ENCODE peak calls at places on chromosomes 11 and 22, in ten cellular contexts. O is A549; P is HFFc6; M is NCI-H1436; X is KBM-7; Y is endothelial cell; A is activated T-helper 9 cell treated with anti-CD3 and anti-CD28 coated beads, Interleukin-2, amount 50 U/mL, for 16 hours; I is naive thymus-derived CD8-positive, alpha-beta T cell; S is NB4; J is Peyer's patch. C is an unnamed sample.

GRCh38 chr11:112996924-112997323 is 35.7 kb downstream of the NCAM1 start:
- DNase-seq in O (no peak), P (no peak), M (no peak), X (no peak), Y (no peak), A (no peak), I (no peak), S (no peak), J (no peak), C (no peak)

GRCh38 chr11:78313181-78313788 is 104.3 kb downstream of the GAB2 start:
- DNase-seq in O (no peak), P (peak; percentile 63), M (peak; percentile 55), X (no peak), Y (no peak), A (no peak), I (no peak), S (no peak), J (no peak), C (no peak)

GRCh38 chr22:25386538-25386884 is 167.1 kb downstream of the CRYBB2 start:
- DNase-seq in O (no peak), P (no peak), M (no peak), X (peak; percentile 14), Y (no peak), A (no peak), I (no peak), S (no peak), J (no peak), C (no peak)

GRCh38 chr22:46023558-46023981 is 46.6 kb upstream of the WNT7B start:
- DNase-seq in O (no peak), P (no peak), M (no peak), X (no peak), Y (no peak), A (no peak), I (no peak), S (no peak), J (no peak), C (no peak)

GRCh38 chr11:3645552-3645951 is 624 bp downstream of the ART1 start:
- DNase-seq in O (no peak), P (no peak), M (no peak), X (no peak), Y (no peak), A (no peak), I (no peak), S (no peak), J (no peak), C (no peak)

GRCh38 chr11:18540207-18541009 is 13.7 kb upstream of the TSG101 start:
- DNase-seq in O (no peak), P (peak; percentile 21), M (no peak), X (peak; percentile 35), Y (no peak), A (no peak), I (no peak), S (peak; percentile 43), J (no peak), C (peak; percentile 33)

GRCh38 chr22:19431641-19432091 is at the start of gene HIRA:
- DNase-seq in O (peak; percentile 44), P (peak; percentile 64), M (peak; percentile 72), X (peak; percentile 82), Y (peak; percentile 75), A (peak; percentile 82), I (peak; percentile 69), S (peak; percentile 88), J (peak; percentile 75), C (peak; percentile 8)

GRCh38 chr11:44630511-44631210 is 65.2 kb downstream of the CD82 start:
- DNase-seq in O (no peak), P (no peak), M (no peak), X (no peak), Y (no peak), A (no peak), I (no peak), S (no peak), J (no peak), C (no peak)

GRCh38 chr11:75473684-75474083 is 40.7 kb upstream of the KLHL35 start:
- DNase-seq in O (no peak), P (no peak), M (no peak), X (no peak), Y (no peak), A (no peak), I (no peak), S (no peak), J (no peak), C (no peak)

GRCh38 chr22:37896181-37896592 is 9.9 kb upstream of the MICALL1 start:
- DNase-seq in O (no peak), P (no peak), M (no peak), X (peak; percentile 70), Y (peak; percentile 48), A (no peak), I (peak; percentile 11), S (peak; percentile 51), J (peak; percentile 71), C (no peak)

GRCh38 chr11:12942157-12942556 is 67.0 kb upstream of the RASSF10 start:
- DNase-seq in O (no peak), P (no peak), M (no peak), X (no peak), Y (no peak), A (no peak), I (no peak), S (no peak), J (no peak), C (no peak)

GRCh38 chr11:108970221-108970991 is 305.5 kb downstream of the DDX10 start:
- DNase-seq in O (no peak), P (no peak), M (no peak), X (no peak), Y (no peak), A (no peak), I (no peak), S (no peak), J (no peak), C (no peak)

GRCh38 chr11:122668562-122669090 is 13.1 kb downstream of the UBASH3B start:
- DNase-seq in O (peak; percentile 35), P (peak; percentile 74), M (no peak), X (no peak), Y (no peak), A (no peak), I (no peak), S (peak; percentile 52), J (no peak), C (no peak)

GRCh38 chr11:124043420-124043819 is 2.3 kb upstream of the OR10G7 start:
- DNase-seq in O (no peak), P (no peak), M (no peak), X (no peak), Y (no peak), A (no peak), I (no peak), S (no peak), J (no peak), C (no peak)

GRCh38 chr11:72575533-72576170 is 98.6 kb downstream of the PDE2A start:
- DNase-seq in O (no peak), P (no peak), M (no peak), X (no peak), Y (no peak), A (no peak), I (no peak), S (no peak), J (no peak), C (no peak)

GRCh38 chr11:59053387-59053786 is 32.7 kb upstream of the GLYATL1B start:
- DNase-seq in O (no peak), P (peak; percentile 43), M (no peak), X (peak; percentile 67), Y (peak; percentile 70), A (peak; percentile 67), I (peak; percentile 53), S (peak; percentile 69), J (peak; percentile 76), C (no peak)

GRCh38 chr11:118074785-118075184 is 2.1 kb upstream of the TMPRSS4 start:
- DNase-seq in O (no peak), P (no peak), M (no peak), X (no peak), Y (no peak), A (no peak), I (no peak), S (no peak), J (no peak), C (no peak)

GRCh38 chr11:61784506-61784805 is 7.9 kb downstream of the TMEM258 start:
- DNase-seq in O (no peak), P (no peak), M (no peak), X (no peak), Y (no peak), A (no peak), I (no peak), S (no peak), J (no peak), C (no peak)

GRCh38 chr22:39825661-39826102 is 67.9 kb downstream of the ENTHD1 start:
- DNase-seq in O (no peak), P (no peak), M (no peak), X (no peak), Y (no peak), A (no peak), I (no peak), S (no peak), J (peak; percentile 46), C (no peak)

GRCh38 chr11:9053631-9054030 is 37.8 kb downstream of the SCUBE2 start:
- DNase-seq in O (no peak), P (peak; percentile 25), M (no peak), X (no peak), Y (no peak), A (no peak), I (no peak), S (no peak), J (no peak), C (no peak)

GRCh38 chr11:79794484-79795393 is 353.9 kb upstream of the TENM4 start:
- DNase-seq in O (no peak), P (no peak), M (no peak), X (no peak), Y (no peak), A (no peak), I (no peak), S (no peak), J (no peak), C (no peak)

C was measured in SW 1271.